ENCODE peak calls at places on chromosomes 6 and 20, in six cellular contexts. B, T, O, P, X and Y are unnamed samples. For H3K36me3, the result is how much of the 10 kb centered on the place peaks cover.

GRCh38 chr6:134245041-134245440 is 72.9 kb downstream of the SGK1 start:
- DNase-seq in B (no peak), T (no peak), O (peak), P (no peak), X (no peak), Y (no peak)

GRCh38 chr6:131381694-131382093 is 191.3 kb upstream of the ARG1 start:
- DNase-seq in B (no peak), T (no peak), O (no peak), P (no peak), X (no peak), Y (no peak)

GRCh38 chr6:106253731-106254130 is 71.8 kb downstream of the ATG5 start:
- DNase-seq in B (no peak), T (no peak), O (no peak), P (no peak), X (no peak), Y (no peak)

GRCh38 chr6:8760951-8761350 is 325.6 kb upstream of the SLC35B3 start:
- DNase-seq in B (no peak), T (no peak), O (no peak), P (no peak), X (no peak), Y (no peak)

GRCh38 chr20:45890997-45891983 is at the start of the genes CTSA and NEURL2:
- DNase-seq in B (peak), T (peak), O (peak), P (peak), X (peak), Y (peak)

GRCh38 chr6:21785162-21785561 is 191.6 kb downstream of the SOX4 start:
- DNase-seq in B (no peak), T (no peak), O (no peak), P (no peak), X (no peak), Y (no peak)

GRCh38 chr6:118650500-118651281 is 700 bp downstream of the CEP85L start:
- DNase-seq in B (peak), T (peak), O (peak), P (peak), X (peak), Y (peak)

GRCh38 chr20:53940883-53941546 is 129.4 kb downstream of the BCAS1 start:
- DNase-seq in B (no peak), T (no peak), O (no peak), P (no peak), X (no peak), Y (no peak)

GRCh38 chr6:79872986-79873385 is 74.4 kb downstream of the ELOVL4 start:
- DNase-seq in B (no peak), T (no peak), O (peak), P (no peak), X (no peak), Y (no peak)

GRCh38 chr20:23586735-23587525 is 18.6 kb upstream of the CST9L start:
- DNase-seq in B (no peak), T (no peak), O (peak), P (no peak), X (no peak), Y (no peak)

GRCh38 chr20:8342401-8342800 is 210.3 kb downstream of the PLCB1 start:
- DNase-seq in B (no peak), T (no peak), O (no peak), P (no peak), X (no peak), Y (no peak)

GRCh38 chr6:24650365-24650764 is 4.4 kb upstream of the KIAA0319 start:
- DNase-seq in B (no peak), T (no peak), O (no peak), P (no peak), X (no peak), Y (no peak)
- H3K36me3 ChIP-seq in B (half or more), T (under half), O (under half), P (under half), X (under half), Y (under half)

GRCh38 chr20:58481541-58482021 is 33.6 kb downstream of the APCDD1L start:
- DNase-seq in B (no peak), T (no peak), O (peak), P (no peak), X (no peak), Y (peak)

GRCh38 chr20:58482416-58482815 is 32.8 kb downstream of the APCDD1L start:
- DNase-seq in B (no peak), T (no peak), O (no peak), P (no peak), X (no peak), Y (no peak)

GRCh38 chr20:58483051-58483450 is 32.1 kb downstream of the APCDD1L start:
- DNase-seq in B (no peak), T (no peak), O (no peak), P (no peak), X (no peak), Y (no peak)

GRCh38 chr20:58479666-58480454 is 35.3 kb downstream of the APCDD1L start:
- DNase-seq in B (no peak), T (no peak), O (no peak), P (no peak), X (no peak), Y (no peak)

GRCh38 chr20:58480455-58481356 is 34.5 kb downstream of the APCDD1L start:
- DNase-seq in B (no peak), T (no peak), O (no peak), P (no peak), X (no peak), Y (no peak)
- H3K27ac ChIP-seq in B (peak), T (no peak), O (no peak), P (no peak), X (no peak), Y (no peak)

GRCh38 chr6:3014675-3015066 is 15.0 kb downstream of the NQO2 start:
- DNase-seq in B (no peak), T (no peak), O (no peak), P (no peak), X (no peak), Y (no peak)

GRCh38 chr6:3015144-3015543 is 15.4 kb downstream of the NQO2 start:
- DNase-seq in B (no peak), T (no peak), O (no peak), P (no peak), X (no peak), Y (no peak)

GRCh38 chr6:3011592-3011991 is 11.9 kb downstream of the NQO2 start:
- DNase-seq in B (no peak), T (no peak), O (no peak), P (no peak), X (no peak), Y (no peak)

GRCh38 chr6:3013486-3013885 is 13.8 kb downstream of the NQO2 start:
- DNase-seq in B (peak), T (no peak), O (no peak), P (no peak), X (no peak), Y (peak)

GRCh38 chr6:3013901-3014674 is 14.4 kb downstream of the NQO2 start:
- DNase-seq in B (no peak), T (no peak), O (no peak), P (no peak), X (no peak), Y (no peak)
- H3K36me3 ChIP-seq in B (half or more), T (under half), O (under half), P (under half), X (under half), Y (under half)

GRCh38 chr20:44701889-44702288 is 13.3 kb upstream of the CCN5 start:
- DNase-seq in B (peak), T (no peak), O (no peak), P (no peak), X (no peak), Y (no peak)

GRCh38 chr20:44701116-44701865 is 13.9 kb upstream of the CCN5 start:
- DNase-seq in B (peak), T (no peak), O (no peak), P (no peak), X (no peak), Y (no peak)

GRCh38 chr20:44703183-44703925 is 11.8 kb upstream of the CCN5 start:
- DNase-seq in B (no peak), T (no peak), O (no peak), P (no peak), X (no peak), Y (no peak)

GRCh38 chr20:44703956-44704488 is 11.1 kb upstream of the CCN5 start:
- DNase-seq in B (peak), T (no peak), O (no peak), P (no peak), X (no peak), Y (no peak)

GRCh38 chr20:44702776-44703175 is 12.4 kb upstream of the CCN5 start:
- DNase-seq in B (peak), T (peak), O (peak), P (no peak), X (no peak), Y (peak)
- H3K27ac ChIP-seq in B (peak), T (peak), O (no peak), P (no peak), X (peak), Y (no peak)

GRCh38 chr6:154821638-154822037 is 88.4 kb downstream of the SCAF8 start:
- DNase-seq in B (no peak), T (no peak), O (no peak), P (no peak), X (no peak), Y (no peak)

GRCh38 chr6:154821099-154821498 is 87.9 kb downstream of the SCAF8 start:
- DNase-seq in B (no peak), T (no peak), O (no peak), P (no peak), X (no peak), Y (no peak)

GRCh38 chr6:154824076-154824475 is 90.9 kb downstream of the SCAF8 start:
- DNase-seq in B (no peak), T (no peak), O (no peak), P (no peak), X (no peak), Y (no peak)

GRCh38 chr6:154822947-154823558 is 89.8 kb downstream of the SCAF8 start:
- DNase-seq in B (no peak), T (no peak), O (no peak), P (no peak), X (no peak), Y (no peak)
- H3K36me3 ChIP-seq in B (half or more), T (under half), O (under half), P (under half), X (under half), Y (under half)

DNA sequence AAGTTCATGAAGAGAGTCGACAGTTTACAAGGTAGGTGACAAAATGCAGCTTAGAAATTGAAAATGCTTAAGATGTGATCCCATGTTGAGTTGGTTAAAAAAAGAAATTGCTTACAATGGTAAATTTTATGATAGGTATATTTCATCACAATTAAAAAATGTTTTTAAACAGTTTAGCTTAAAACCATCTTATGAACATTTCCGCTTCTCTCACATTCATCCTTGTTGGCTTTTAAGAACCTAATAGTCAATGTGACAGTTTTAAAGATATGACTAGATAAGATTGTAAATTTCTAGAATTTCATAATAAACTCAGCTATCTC is 36.1 kb upstream of the LTV1 start:
- DNase-seq in B (no peak), T (no peak), O (no peak), P (no peak), X (no peak), Y (no peak)
- H3K27ac ChIP-seq in B (no peak), T (no peak), O (peak), P (peak), X (no peak), Y (no peak)

GRCh38 chr20:47664744-47665143 is 120.5 kb downstream of the SULF2 start:
- DNase-seq in B (no peak), T (no peak), O (no peak), P (no peak), X (no peak), Y (no peak)
- H3K36me3 ChIP-seq in B (under half), T (under half), O (under half), P (under half), X (under half), Y (under half)

GRCh38 chr6:158642097-158642601 is 2.4 kb downstream of the DYNLT1 start:
- DNase-seq in B (no peak), T (no peak), O (peak), P (no peak), X (no peak), Y (peak)
- H3K27ac ChIP-seq in B (peak), T (no peak), O (peak), P (no peak), X (no peak), Y (peak)